ENCODE peak calls at places on chromosomes 13 and 19, in nine cellular contexts. X is bronchial epithelial cell, T is epithelial cell of esophagus, A is thoracic aorta, W is AG04450, J is astrocyte of the spinal cord, L is ascending aorta, K is tibial nerve, G is heart left ventricle. V is an unnamed sample.

GRCh38 chr13:79782541-79783216 is 301.7 kb downstream of the NDFIP2 start:
- DNase-seq in X (peak; percentile 69), T (peak; percentile 64), A (no peak), W (peak; percentile 44), J (peak; percentile 80), L (no peak), K (peak; percentile 23), G (peak; percentile 88), V (no peak)

GRCh38 chr13:39858794-39859193 is 203.3 kb downstream of the COG6 start:
- DNase-seq in X (no peak), T (no peak), A (no peak), W (no peak), J (no peak), L (no peak), K (no peak), G (no peak), V (no peak)

GRCh38 chr13:36357692-36358091 is 11.5 kb upstream of the SPART start:
- DNase-seq in X (no peak), T (no peak), A (no peak), W (no peak), J (no peak), L (no peak), K (peak; percentile 36), G (no peak), V (no peak)

GRCh38 chr13:100941811-100942361 is 267.3 kb upstream of the TMTC4 start:
- DNase-seq in X (no peak), T (no peak), A (no peak), W (no peak), J (no peak), L (no peak), K (no peak), G (no peak), V (no peak)

GRCh38 chr13:31056650-31057275 is 104.9 kb downstream of the HSPH1 start:
- DNase-seq in X (no peak), T (no peak), A (no peak), W (no peak), J (no peak), L (no peak), K (no peak), G (no peak), V (peak; percentile 23)

GRCh38 chr13:73618275-73618865 is 515.8 kb downstream of the KLF12 start:
- DNase-seq in X (peak; percentile 46), T (peak; percentile 24), A (no peak), W (no peak), J (no peak), L (no peak), K (no peak), G (no peak), V (no peak)

GRCh38 chr13:108902557-108903155 is 273.2 kb downstream of the MYO16 start:
- DNase-seq in X (peak; percentile 68), T (peak; percentile 72), A (no peak), W (no peak), J (no peak), L (no peak), K (no peak), G (no peak), V (no peak)

GRCh38 chr13:47903836-47904235 is 97.2 kb downstream of the SUCLA2 start:
- DNase-seq in X (peak; percentile 16), T (peak; percentile 22), A (no peak), W (no peak), J (peak; percentile 48), L (no peak), K (no peak), G (no peak), V (no peak)

DNA sequence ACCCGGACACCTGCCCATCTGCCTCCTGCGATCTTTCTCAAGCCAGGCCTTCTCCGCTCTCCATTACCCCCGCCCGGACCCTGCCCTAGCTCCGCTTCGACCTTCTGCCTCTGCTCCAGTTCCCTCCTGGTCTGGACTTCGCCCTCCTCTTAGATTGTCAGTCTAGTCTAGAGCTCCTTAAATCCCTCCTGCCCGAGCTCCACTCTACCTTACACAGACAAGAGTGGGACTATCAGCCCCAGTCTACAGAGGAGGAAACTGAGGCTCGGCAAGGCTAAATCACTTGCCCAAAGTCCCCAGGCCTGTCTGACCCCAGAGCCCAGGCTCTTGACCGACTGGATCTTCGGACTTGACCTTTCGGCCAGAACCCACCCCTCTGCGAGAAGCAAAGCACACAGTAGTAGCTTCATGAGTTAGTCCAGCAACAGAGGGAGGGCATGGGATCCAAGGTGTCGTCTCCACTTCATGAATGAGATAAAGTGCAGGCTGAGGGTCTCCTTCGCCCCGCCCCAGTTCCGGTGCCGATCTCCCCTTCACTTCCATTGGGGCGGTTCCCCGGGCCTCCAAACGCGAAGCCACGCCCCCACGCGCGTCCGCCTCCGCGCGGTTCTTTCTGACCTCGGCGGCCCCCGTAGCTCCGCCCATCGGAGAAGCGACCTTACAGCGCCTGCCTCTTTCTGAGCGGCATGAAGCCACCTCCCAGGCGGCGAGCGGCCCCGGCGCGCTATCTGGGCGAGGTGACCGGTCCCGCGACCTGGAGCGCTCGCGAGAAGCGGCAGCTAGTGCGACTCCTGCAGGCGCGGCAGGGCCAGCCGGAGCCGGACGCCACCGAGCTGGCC is at the start of gene SNAPC2:
- DNase-seq in X (peak; percentile 75), T (peak; percentile 95), A (peak; percentile 82), W (peak; percentile 88), J (peak; percentile 96), L (peak; percentile 81), K (peak; percentile 93), G (peak; percentile 98), V (peak; percentile 96)
- TF ChIP-seq CTCF in X (no peak), T (no peak), A (no peak), W (no peak), J (no peak), L (no peak), K (peak; percentile 35), G (no peak), V (peak; percentile 46)

GRCh38 chr13:97211986-97212385 is 10.1 kb upstream of the MBNL2 start:
- DNase-seq in X (no peak), T (no peak), A (no peak), W (no peak), J (no peak), L (no peak), K (no peak), G (no peak), V (no peak)

GRCh38 chr13:97215325-97215724 is 6.8 kb upstream of the MBNL2 start:
- DNase-seq in X (no peak), T (no peak), A (no peak), W (no peak), J (no peak), L (no peak), K (no peak), G (no peak), V (no peak)

GRCh38 chr13:97214921-97215320 is 7.2 kb upstream of the MBNL2 start:
- DNase-seq in X (no peak), T (no peak), A (no peak), W (no peak), J (no peak), L (no peak), K (no peak), G (no peak), V (no peak)

GRCh38 chr13:97211357-97211756 is 10.8 kb upstream of the MBNL2 start:
- DNase-seq in X (no peak), T (no peak), A (no peak), W (no peak), J (peak; percentile 37), L (no peak), K (no peak), G (no peak), V (peak; percentile 35)

GRCh38 chr13:97212540-97213146 is 9.5 kb upstream of the MBNL2 start:
- DNase-seq in X (peak; percentile 38), T (peak; percentile 54), A (no peak), W (no peak), J (peak; percentile 46), L (no peak), K (no peak), G (no peak), V (peak; percentile 49)
- TF ChIP-seq CTCF in X (peak; percentile 79), T (peak; percentile 72), A (peak; percentile 34), W (peak; percentile 77), J (peak; percentile 76), L (no peak), K (no peak), G (peak; percentile 52), V (peak; percentile 82)

GRCh38 chr13:70108276-70108845 is at the start of gene KLHL1:
- DNase-seq in X (no peak), T (no peak), A (no peak), W (no peak), J (no peak), L (no peak), K (no peak), G (no peak), V (no peak)

GRCh38 chr13:70104481-70104880 is 3.1 kb upstream of the ATXN8OS start:
- DNase-seq in X (no peak), T (no peak), A (no peak), W (no peak), J (no peak), L (no peak), K (no peak), G (no peak), V (no peak)

GRCh38 chr13:70107125-70107497 is 515 bp upstream of the ATXN8OS start:
- DNase-seq in X (no peak), T (no peak), A (no peak), W (no peak), J (no peak), L (no peak), K (no peak), G (no peak), V (no peak)

DNA sequence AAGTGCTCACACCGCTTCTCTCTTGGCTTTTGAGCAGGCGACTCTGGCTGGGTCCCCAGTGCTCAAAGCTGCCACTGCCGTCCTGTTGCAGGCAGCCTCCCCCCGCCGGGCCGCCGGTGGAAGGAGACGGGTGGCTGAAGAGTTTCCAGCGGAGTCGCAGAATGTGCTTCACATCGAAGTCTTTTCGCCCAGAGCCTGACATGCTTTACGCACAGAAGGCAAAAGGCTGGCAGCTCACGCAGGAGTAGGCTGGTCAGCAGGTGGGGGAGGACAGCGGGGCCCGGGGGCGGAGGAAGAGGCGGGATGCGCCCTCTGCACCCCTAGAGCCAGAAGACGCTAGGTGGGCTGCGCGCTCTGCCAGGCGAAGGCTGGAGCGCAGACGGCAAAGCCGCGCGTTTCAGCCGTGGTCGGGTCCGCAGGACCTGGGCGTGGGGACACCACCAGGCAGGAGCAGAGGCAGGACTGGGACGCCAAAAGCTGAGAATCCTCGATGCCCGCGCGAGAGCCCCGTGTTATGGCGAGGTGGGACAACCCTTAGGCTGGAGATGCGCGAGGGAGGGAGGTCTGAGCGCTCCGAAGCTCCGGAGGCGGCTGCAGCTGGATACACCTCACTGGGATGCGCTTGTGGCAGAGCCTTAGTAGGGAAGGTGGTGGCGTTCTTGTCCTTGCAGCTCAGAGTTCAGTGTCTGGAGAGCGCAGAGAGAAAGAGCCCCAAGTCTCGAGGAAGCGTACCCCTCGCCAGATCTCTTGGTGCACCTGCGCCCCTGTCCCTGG is at the start of gene ATXN8OS:
- DNase-seq in X (no peak), T (no peak), A (no peak), W (no peak), J (peak; percentile 29), L (no peak), K (no peak), G (peak; percentile 10), V (no peak)
- TF ChIP-seq CTCF in X (no peak), T (no peak), A (no peak), W (no peak), J (no peak), L (no peak), K (no peak), G (no peak), V (no peak)

GRCh38 chr13:96988441-96988840 is 5.8 kb downstream of the OXGR1 start:
- DNase-seq in X (no peak), T (no peak), A (no peak), W (no peak), J (no peak), L (no peak), K (no peak), G (no peak), V (no peak)

GRCh38 chr13:96982672-96983071 is 11.6 kb downstream of the OXGR1 start:
- DNase-seq in X (peak; percentile 36), T (peak; percentile 8), A (no peak), W (no peak), J (peak; percentile 14), L (no peak), K (no peak), G (no peak), V (no peak)

GRCh38 chr13:96984061-96984508 is 10.2 kb downstream of the OXGR1 start:
- DNase-seq in X (peak; percentile 65), T (peak; percentile 90), A (no peak), W (no peak), J (no peak), L (no peak), K (no peak), G (peak; percentile 33), V (no peak)
- TF ChIP-seq CTCF in X (no peak), T (peak; percentile 35), A (no peak), W (no peak), J (no peak), L (no peak), K (peak; percentile 28), G (no peak), V (peak; percentile 25)